ENCODE peak calls at places on chromosomes 13 and 19, in five cellular contexts. P, R, H, C and M are unnamed samples.

GRCh38 chr13:77289844-77290243 is 37.0 kb downstream of the MYCBP2 start:
- DNase-seq in P (no peak), R (no peak), H (no peak), C (no peak), M (no peak)

GRCh38 chr19:41542622-41543021 is 33.3 kb upstream of the CEACAM21 start:
- DNase-seq in P (no peak), R (no peak), H (no peak), C (no peak), M (no peak)

GRCh38 chr19:47020132-47020805 is 632 bp downstream of the NPAS1 start:
- DNase-seq in P (peak), R (no peak), H (no peak), C (no peak), M (no peak)

GRCh38 chr19:21463449-21464105 is 41.8 kb upstream of the ZNF429 start:
- DNase-seq in P (peak), R (peak), H (no peak), C (peak), M (no peak)

GRCh38 chr13:112468069-112468468 is 91.9 kb downstream of the SPACA7 start:
- DNase-seq in P (no peak), R (no peak), H (no peak), C (no peak), M (no peak)

GRCh38 chr19:7418575-7418974 is 69.8 kb downstream of the ARHGEF18 start:
- DNase-seq in P (no peak), R (no peak), H (no peak), C (no peak), M (no peak)

GRCh38 chr19:29658221-29658991 is 6.9 kb upstream of the PLEKHF1 start:
- DNase-seq in P (no peak), R (no peak), H (no peak), C (no peak), M (no peak)

GRCh38 chr19:10706990-10707389 is 5.8 kb downstream of the QTRT1 start:
- DNase-seq in P (no peak), R (no peak), H (no peak), C (no peak), M (peak)

GRCh38 chr19:38490861-38491260 is 57.4 kb downstream of the RYR1 start:
- DNase-seq in P (no peak), R (no peak), H (no peak), C (no peak), M (no peak)

GRCh38 chr13:25980255-25980654 is 71.6 kb downstream of the SHISA2 start:
- DNase-seq in P (peak), R (peak), H (no peak), C (peak), M (peak)

GRCh38 chr19:29320076-29320475 is 107.1 kb upstream of the UQCRFS1 start:
- DNase-seq in P (no peak), R (no peak), H (no peak), C (no peak), M (no peak)

GRCh38 chr13:108437496-108437895 is 168.0 kb downstream of the TNFSF13B start:
- DNase-seq in P (no peak), R (no peak), H (no peak), C (no peak), M (no peak)

GRCh38 chr19:49149652-49150105 is 5.5 kb downstream of the HRC start:
- DNase-seq in P (peak), R (peak), H (no peak), C (no peak), M (peak)

GRCh38 chr19:36773223-36773579 is 594 bp upstream of the ZNF850 start:
- DNase-seq in P (no peak), R (no peak), H (no peak), C (no peak), M (no peak)

GRCh38 chr19:55641376-55642152 is 762 bp downstream of the ZNF580 start:
- DNase-seq in P (peak), R (peak), H (no peak), C (no peak), M (no peak)

GRCh38 chr13:33206425-33206824 is 79.1 kb downstream of the STARD13 start:
- DNase-seq in P (no peak), R (no peak), H (no peak), C (no peak), M (no peak)

GRCh38 chr13:112562786-112563383 is 25.1 kb downstream of the TUBGCP3 start:
- DNase-seq in P (no peak), R (no peak), H (no peak), C (no peak), M (no peak)

GRCh38 chr19:46773018-46773399 is 15.4 kb downstream of the SLC1A5 start:
- DNase-seq in P (no peak), R (no peak), H (no peak), C (no peak), M (no peak)

GRCh38 chr13:82654851-82655517 is 1227.3 kb downstream of the SLITRK1 start:
- DNase-seq in P (no peak), R (no peak), H (no peak), C (no peak), M (no peak)

GRCh38 chr19:35154535-35155406 is at the start of gene FXYD5:
- DNase-seq in P (peak), R (peak), H (no peak), C (no peak), M (no peak)

GRCh38 chr19:43445426-43445825 is 20.0 kb downstream of the LYPD3 start:
- DNase-seq in P (no peak), R (no peak), H (no peak), C (no peak), M (no peak)

GRCh38 chr19:39136225-39136940 is 10.8 kb downstream of the PAK4 start:
- DNase-seq in P (peak), R (no peak), H (no peak), C (no peak), M (no peak)

GRCh38 chr13:43573361-43573740 is 213.4 kb downstream of the ENOX1 start:
- DNase-seq in P (no peak), R (no peak), H (no peak), C (no peak), M (no peak)

GRCh38 chr13:103876571-103876970 is 810.4 kb upstream of the SLC10A2 start:
- DNase-seq in P (no peak), R (no peak), H (no peak), C (no peak), M (no peak)

GRCh38 chr19:47658431-47659383 is 49.8 kb downstream of the BICRA start:
- DNase-seq in P (no peak), R (no peak), H (no peak), C (no peak), M (no peak)

GRCh38 chr13:23609414-23610186 is 39.4 kb downstream of the TNFRSF19 start:
- DNase-seq in P (no peak), R (no peak), H (no peak), C (no peak), M (no peak)
- TF ChIP-seq GABPA in P (no peak), R (no peak), H (peak), C (no peak), M (no peak)

GRCh38 chr19:15498156-15498858 is 10.0 kb upstream of the CYP4F22 start:
- DNase-seq in P (no peak), R (no peak), H (no peak), C (no peak), M (no peak)
- TF ChIP-seq RFX5 in P (no peak), R (no peak), H (no peak), C (no peak), M (no peak)

DNA sequence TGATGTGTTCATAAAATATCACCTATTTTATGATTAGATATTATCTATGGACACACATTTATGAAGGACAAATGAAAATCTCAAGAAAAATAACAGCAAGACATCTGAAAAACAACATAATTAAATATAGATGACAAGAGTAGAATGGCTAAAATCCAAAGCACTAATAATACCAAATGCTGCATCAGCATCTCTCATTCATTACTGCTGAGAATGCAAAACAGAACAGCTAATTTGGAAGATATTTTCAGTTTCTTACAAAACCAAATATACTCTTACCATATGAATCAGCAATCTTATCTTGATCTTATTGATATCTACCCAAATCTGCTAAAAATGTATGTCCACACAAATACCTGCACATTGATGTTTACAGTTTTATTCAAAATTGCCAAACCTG is 829.1 kb upstream of the MIR17HG start:
- DNase-seq in P (no peak), R (no peak), H (no peak), C (no peak), M (no peak)
- TF ChIP-seq GABPA in P (no peak), R (no peak), H (no peak), C (no peak), M (no peak)

GRCh38 chr13:24692541-24692940 is 12.3 kb downstream of the ATP12A start:
- DNase-seq in P (no peak), R (no peak), H (no peak), C (no peak), M (no peak)

GRCh38 chr13:24698686-24699085 is 18.5 kb downstream of the ATP12A start:
- DNase-seq in P (no peak), R (no peak), H (no peak), C (no peak), M (no peak)

GRCh38 chr13:24691381-24691780 is 11.2 kb downstream of the ATP12A start:
- DNase-seq in P (no peak), R (no peak), H (no peak), C (no peak), M (no peak)

GRCh38 chr13:24694907-24695306 is 14.7 kb downstream of the ATP12A start:
- DNase-seq in P (no peak), R (no peak), H (no peak), C (no peak), M (no peak)

DNA sequence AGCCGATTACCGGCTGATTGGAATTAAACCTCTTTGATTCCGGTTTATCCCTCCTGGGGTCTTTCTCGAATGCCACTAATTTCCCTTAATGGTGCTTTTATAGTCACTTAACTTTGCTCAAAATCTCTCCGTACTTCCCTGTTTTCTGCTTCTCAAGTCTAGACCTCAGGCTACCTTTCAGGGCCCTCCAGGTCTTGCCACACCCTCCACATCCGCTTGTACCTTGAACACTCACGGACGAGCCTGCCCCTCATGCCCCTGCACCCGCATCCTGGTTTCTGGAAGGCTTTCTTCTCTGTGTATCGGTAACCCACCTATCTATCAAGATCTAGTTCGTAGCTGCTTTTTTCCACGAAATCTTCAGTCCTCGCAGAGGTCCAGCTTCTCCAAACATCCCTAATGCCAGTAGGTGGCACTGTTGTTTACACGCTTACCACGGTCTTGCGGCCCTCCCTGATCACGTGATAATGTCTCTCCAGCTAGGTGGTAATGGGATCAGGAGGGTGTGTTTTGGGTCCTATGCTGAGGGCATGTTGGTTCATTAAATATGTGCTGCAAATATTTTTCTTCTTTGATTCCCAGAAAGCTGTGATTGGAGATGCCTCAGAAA is 13.8 kb downstream of the ATP12A start:
- DNase-seq in P (peak), R (peak), H (no peak), C (no peak), M (peak)
- TF ChIP-seq RFX5 in P (no peak), R (no peak), H (no peak), C (no peak), M (no peak)